ENCODE peak calls at places on chromosomes 12 and 14, in nine cellular contexts. O is activated B cell treated with CpG ODN at 0.5 μM for 24 hours, N is activated T-helper 1 cell treated with Interleukin-2 at 50 U/mL for 16 hours, F is Peyer's patch, G is NCI-H1436, R is A172, B is GM12865, K is neural crest cell, A is stomach. V is an unnamed sample.

GRCh38 chr14:54568821-54569591 is 2.1 kb downstream of the SAMD4A start:
- DNase-seq in O (no peak), N (no peak), F (no peak), G (no peak), R (no peak), B (no peak), K (no peak), A (no peak), V (no peak)

GRCh38 chr12:54033980-54034783 is 1.3 kb downstream of the HOXC5 start:
- DNase-seq in O (no peak), N (no peak), F (no peak), G (no peak), R (no peak), B (no peak), K (no peak), A (no peak), V (no peak)

GRCh38 chr12:41288188-41288811 is 100.2 kb downstream of the PDZRN4 start:
- DNase-seq in O (no peak), N (no peak), F (no peak), G (no peak), R (no peak), B (no peak), K (no peak), A (no peak), V (no peak)

GRCh38 chr12:12803186-12803585 is 10.0 kb upstream of the DDX47 start:
- DNase-seq in O (no peak), N (peak), F (peak), G (no peak), R (peak), B (peak), K (no peak), A (peak), V (peak)

GRCh38 chr14:63670692-63671091 is 29.0 kb upstream of the WDR89 start:
- DNase-seq in O (no peak), N (no peak), F (no peak), G (no peak), R (no peak), B (no peak), K (no peak), A (no peak), V (no peak)

GRCh38 chr12:54412348-54412747 is 6.7 kb downstream of the ITGA5 start:
- DNase-seq in O (no peak), N (no peak), F (no peak), G (no peak), R (no peak), B (no peak), K (no peak), A (no peak), V (no peak)

GRCh38 chr12:70648831-70649230 is 11.6 kb upstream of the PTPRB start:
- DNase-seq in O (no peak), N (no peak), F (no peak), G (no peak), R (peak), B (no peak), K (no peak), A (no peak), V (peak)

GRCh38 chr12:57583008-57583831 is 7.8 kb upstream of the PIP4K2C start:
- DNase-seq in O (peak), N (peak), F (peak), G (peak), R (peak), B (peak), K (peak), A (peak), V (peak)

GRCh38 chr14:102492523-102492910 is 17.1 kb downstream of the ANKRD9 start:
- DNase-seq in O (no peak), N (no peak), F (no peak), G (no peak), R (no peak), B (no peak), K (no peak), A (no peak), V (no peak)

GRCh38 chr12:50380761-50381325 is 15.6 kb downstream of the FAM186A start:
- DNase-seq in O (no peak), N (no peak), F (no peak), G (no peak), R (no peak), B (no peak), K (no peak), A (no peak), V (no peak)

GRCh38 chr14:45051180-45051579 is 32.7 kb upstream of the PRPF39 start:
- DNase-seq in O (no peak), N (no peak), F (no peak), G (no peak), R (no peak), B (no peak), K (no peak), A (no peak), V (no peak)

GRCh38 chr12:5395443-5396401 is 36.2 kb upstream of the NTF3 start:
- DNase-seq in O (no peak), N (no peak), F (no peak), G (no peak), R (no peak), B (no peak), K (no peak), A (peak), V (no peak)

GRCh38 chr14:33282811-33283210 is 344.1 kb downstream of the NPAS3 start:
- DNase-seq in O (no peak), N (no peak), F (no peak), G (no peak), R (no peak), B (no peak), K (no peak), A (no peak), V (no peak)

GRCh38 chr14:93977790-93978581 is 1.6 kb upstream of the ASB2 start:
- DNase-seq in O (peak), N (peak), F (peak), G (no peak), R (peak), B (peak), K (no peak), A (no peak), V (peak)

GRCh38 chr12:70609739-70610491 is 27.3 kb downstream of the PTPRB start:
- DNase-seq in O (no peak), N (no peak), F (peak), G (no peak), R (peak), B (no peak), K (peak), A (peak), V (no peak)

GRCh38 chr14:61460853-61461611 is 139.7 kb downstream of the PRKCH start:
- DNase-seq in O (no peak), N (no peak), F (no peak), G (no peak), R (no peak), B (no peak), K (no peak), A (no peak), V (no peak)

GRCh38 chr12:44525806-44526654 is 350.1 kb downstream of the NELL2 start:
- DNase-seq in O (no peak), N (no peak), F (no peak), G (no peak), R (no peak), B (no peak), K (no peak), A (no peak), V (no peak)

GRCh38 chr14:54177861-54178591 is 218.8 kb upstream of the CDKN3 start:
- DNase-seq in O (no peak), N (no peak), F (no peak), G (no peak), R (no peak), B (no peak), K (no peak), A (no peak), V (no peak)

GRCh38 chr14:61503167-61503801 is 181.9 kb downstream of the PRKCH start:
- DNase-seq in O (no peak), N (peak), F (peak), G (no peak), R (no peak), B (peak), K (no peak), A (no peak), V (peak)

GRCh38 chr14:74905595-74906142 is 17.4 kb downstream of the RPS6KL1 start:
- DNase-seq in O (peak), N (peak), F (peak), G (peak), R (peak), B (peak), K (peak), A (peak), V (no peak)

GRCh38 chr14:56004807-56005579 is 113.2 kb upstream of the PELI2 start:
- DNase-seq in O (no peak), N (no peak), F (peak), G (no peak), R (peak), B (peak), K (no peak), A (peak), V (peak)

GRCh38 chr12:121114806-121115205 is 17.9 kb upstream of the P2RX7 start:
- DNase-seq in O (no peak), N (no peak), F (no peak), G (no peak), R (no peak), B (no peak), K (no peak), A (no peak), V (no peak)

GRCh38 chr14:99564256-99564902 is 39.6 kb downstream of the CCDC85C start:
- DNase-seq in O (no peak), N (no peak), F (no peak), G (no peak), R (peak), B (no peak), K (no peak), A (peak), V (no peak)

GRCh38 chr12:93741741-93742085 is 64.5 kb downstream of the CRADD start:
- DNase-seq in O (peak), N (no peak), F (no peak), G (no peak), R (peak), B (no peak), K (peak), A (no peak), V (no peak)

GRCh38 chr12:104522985-104523719 is 66.4 kb downstream of the CHST11 start:
- DNase-seq in O (no peak), N (no peak), F (no peak), G (no peak), R (no peak), B (peak), K (no peak), A (no peak), V (no peak)

GRCh38 chr12:82440885-82441284 is 82.6 kb downstream of the METTL25 start:
- DNase-seq in O (no peak), N (no peak), F (no peak), G (no peak), R (no peak), B (no peak), K (no peak), A (no peak), V (no peak)

GRCh38 chr12:50603817-50604639 is 99.2 kb downstream of the DIP2B start:
- DNase-seq in O (no peak), N (no peak), F (no peak), G (no peak), R (no peak), B (no peak), K (no peak), A (no peak), V (no peak)

GRCh38 chr12:57529831-57530230 is 7.2 kb downstream of the MBD6 start:
- DNase-seq in O (no peak), N (no peak), F (no peak), G (no peak), R (no peak), B (no peak), K (no peak), A (no peak), V (no peak)

GRCh38 chr12:121223283-121223946 is 13.5 kb downstream of the P2RX4 start:
- DNase-seq in O (no peak), N (peak), F (peak), G (no peak), R (no peak), B (peak), K (no peak), A (peak), V (no peak)

GRCh38 chr12:126617312-126617711 is 1552.1 kb downstream of the AACS start:
- DNase-seq in O (no peak), N (no peak), F (no peak), G (no peak), R (peak), B (no peak), K (peak), A (no peak), V (no peak)

GRCh38 chr12:80834724-80835123 is 103.0 kb downstream of the LIN7A start:
- DNase-seq in O (no peak), N (no peak), F (no peak), G (no peak), R (no peak), B (no peak), K (no peak), A (no peak), V (no peak)

GRCh38 chr12:13044002-13044858 is at the start of gene FAM234B:
- DNase-seq in O (peak), N (peak), F (peak), G (peak), R (peak), B (peak), K (peak), A (peak), V (no peak)

GRCh38 chr12:65653321-65653720 is 171.0 kb upstream of the HMGA2 start:
- DNase-seq in O (no peak), N (no peak), F (no peak), G (no peak), R (no peak), B (no peak), K (no peak), A (no peak), V (no peak)

GRCh38 chr12:87112946-87113345 is 856.8 kb upstream of the MGAT4C start:
- DNase-seq in O (no peak), N (no peak), F (no peak), G (no peak), R (no peak), B (no peak), K (no peak), A (no peak), V (no peak)

V was measured in RCC 7860.